ENCODE peak calls at places on chromosome 10, in nine cellular contexts. F, V, J, K, R, B, W, O and P are unnamed samples.
A peak's percentile ranks its signal among the peaks of the same experiment; 100 is the strongest.

GRCh38 chr10:3119796-3120459 is 52.6 kb downstream of the PFKP start:
- DNase-seq in F (no peak), V (no peak), J (no peak), K (peak; percentile 25), R (no peak), B (no peak), W (no peak), O (no peak), P (no peak)

GRCh38 chr10:114174462-114175190 is 623 bp upstream of the CCDC186 start:
- DNase-seq in F (peak; percentile 37), V (peak; percentile 78), J (no peak), K (peak; percentile 39), R (peak; percentile 82), B (peak; percentile 25), W (peak; percentile 83), O (no peak), P (peak; percentile 78)

GRCh38 chr10:33487014-33487776 is 152.7 kb upstream of the NRP1 start:
- DNase-seq in F (no peak), V (no peak), J (no peak), K (peak; percentile 9), R (no peak), B (no peak), W (no peak), O (no peak), P (no peak)

GRCh38 chr10:91787258-91787657 is 11.0 kb upstream of the TNKS2 start:
- DNase-seq in F (no peak), V (no peak), J (no peak), K (no peak), R (no peak), B (no peak), W (no peak), O (no peak), P (no peak)

GRCh38 chr10:17984056-17984455 is 32.3 kb downstream of the SLC39A12 start:
- DNase-seq in F (no peak), V (no peak), J (no peak), K (peak; percentile 49), R (no peak), B (no peak), W (no peak), O (peak; percentile 46), P (no peak)

GRCh38 chr10:71899665-71900412 is 48.8 kb upstream of the PSAP start:
- DNase-seq in F (no peak), V (no peak), J (no peak), K (no peak), R (peak; percentile 78), B (no peak), W (no peak), O (no peak), P (no peak)

GRCh38 chr10:6347391-6347951 is 144.7 kb downstream of the PFKFB3 start:
- DNase-seq in F (no peak), V (peak; percentile 31), J (peak; percentile 61), K (peak; percentile 7), R (no peak), B (no peak), W (peak; percentile 88), O (no peak), P (no peak)

GRCh38 chr10:119208553-119208940 is 1.2 kb downstream of the GRK5 start:
- DNase-seq in F (no peak), V (no peak), J (no peak), K (no peak), R (no peak), B (no peak), W (no peak), O (no peak), P (peak; percentile 2)

GRCh38 chr10:1019362-1019761 is 6.3 kb downstream of the IDI2 start:
- DNase-seq in F (no peak), V (peak; percentile 18), J (no peak), K (no peak), R (no peak), B (no peak), W (no peak), O (no peak), P (no peak)

GRCh38 chr10:72625276-72625607 is 637 bp downstream of the MICU1 start:
- DNase-seq in F (no peak), V (no peak), J (no peak), K (no peak), R (no peak), B (no peak), W (no peak), O (no peak), P (no peak)

GRCh38 chr10:8910314-8910713 is 855.8 kb downstream of the GATA3 start:
- DNase-seq in F (no peak), V (no peak), J (no peak), K (no peak), R (no peak), B (no peak), W (no peak), O (no peak), P (no peak)

GRCh38 chr10:16155761-16156322 is 281.0 kb upstream of the PTER start:
- DNase-seq in F (no peak), V (no peak), J (no peak), K (no peak), R (no peak), B (no peak), W (no peak), O (no peak), P (no peak)

GRCh38 chr10:16545126-16545736 is 23.6 kb upstream of the C1QL3 start:
- DNase-seq in F (no peak), V (peak; percentile 24), J (no peak), K (peak; percentile 29), R (no peak), B (no peak), W (no peak), O (peak; percentile 6), P (no peak)

DNA sequence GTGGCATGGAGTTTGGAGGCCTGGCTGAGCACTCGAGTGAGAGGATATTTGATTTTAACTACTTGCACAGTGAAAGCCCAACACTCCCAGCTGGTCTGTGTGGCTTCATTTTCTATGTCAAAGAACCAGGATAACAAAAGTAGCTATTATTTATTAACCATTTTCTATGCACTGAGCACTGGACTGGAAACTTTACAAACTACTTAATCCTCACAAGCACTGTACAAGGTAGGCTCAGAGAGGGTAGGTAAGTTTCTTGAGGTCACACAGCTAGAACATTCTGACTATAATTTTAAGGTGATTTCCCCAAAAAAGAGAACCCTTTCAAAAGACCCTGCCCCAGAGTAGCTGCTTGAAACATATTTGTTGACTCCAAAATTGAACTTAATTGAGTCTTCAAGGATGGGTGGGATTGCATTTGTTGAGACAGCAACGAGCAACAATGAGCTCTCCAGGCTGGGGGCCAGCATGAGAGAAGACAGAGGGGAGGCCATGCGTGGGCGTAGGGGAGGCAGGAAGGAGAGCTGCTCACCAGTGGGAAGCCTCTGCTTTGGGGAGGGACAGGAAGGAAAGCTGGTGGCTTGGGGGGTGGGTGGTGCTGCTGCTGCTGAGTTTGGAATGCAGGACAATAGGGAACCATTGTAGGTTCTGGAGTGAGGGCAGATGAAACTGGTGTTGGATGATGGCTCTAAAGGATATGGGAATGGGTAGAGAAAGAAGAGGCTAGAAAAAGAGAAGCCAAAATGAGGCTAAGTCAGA is 31.5 kb downstream of the FAM241B start:
- DNase-seq in F (no peak), V (no peak), J (no peak), K (no peak), R (no peak), B (no peak), W (no peak), O (no peak), P (no peak)
- H3K27me3 ChIP-seq in F (peaks cover 40% of the 10 kb centered on the region), V (no peaks in the 10 kb centered on the region), J (no peaks in the 10 kb centered on the region), K (peaks cover 89% of the 10 kb centered on the region), R (peaks cover 13% of the 10 kb centered on the region), B (peaks cover 7% of the 10 kb centered on the region), W (peaks cover 9% of the 10 kb centered on the region), O (peaks cover 4% of the 10 kb centered on the region), P (peaks cover 17% of the 10 kb centered on the region)

GRCh38 chr10:80465839-80466590 is 11.9 kb downstream of the TSPAN14 start:
- DNase-seq in F (no peak), V (no peak), J (peak; percentile 32), K (no peak), R (no peak), B (no peak), W (peak; percentile 84), O (no peak), P (no peak)

GRCh38 chr10:80463868-80464267 is 9.8 kb downstream of the TSPAN14 start:
- DNase-seq in F (no peak), V (no peak), J (no peak), K (no peak), R (no peak), B (no peak), W (no peak), O (no peak), P (peak; percentile 62)

GRCh38 chr10:80466724-80467326 is 12.7 kb downstream of the TSPAN14 start:
- DNase-seq in F (no peak), V (no peak), J (no peak), K (no peak), R (no peak), B (no peak), W (no peak), O (no peak), P (no peak)

GRCh38 chr10:80462986-80463741 is 9.1 kb downstream of the TSPAN14 start:
- DNase-seq in F (no peak), V (no peak), J (no peak), K (peak; percentile 81), R (no peak), B (no peak), W (no peak), O (no peak), P (peak; percentile 59)

GRCh38 chr10:80464557-80465466 is 10.7 kb downstream of the TSPAN14 start:
- DNase-seq in F (no peak), V (no peak), J (no peak), K (peak; percentile 45), R (no peak), B (peak; percentile 59), W (no peak), O (no peak), P (no peak)
- H3K4me1 ChIP-seq in F (peaks cover 100% of the 10 kb centered on the region), V (peaks cover 38% of the 10 kb centered on the region), J (peaks cover 100% of the 10 kb centered on the region), K (peaks cover 41% of the 10 kb centered on the region), R (peaks cover 100% of the 10 kb centered on the region), B (peaks cover 81% of the 10 kb centered on the region), W (peaks cover 100% of the 10 kb centered on the region), O (peaks cover 71% of the 10 kb centered on the region), P (peaks cover 93% of the 10 kb centered on the region)

GRCh38 chr10:101136708-101137121 is 5.6 kb downstream of the TLX1 start:
- DNase-seq in F (no peak), V (no peak), J (no peak), K (no peak), R (no peak), B (no peak), W (no peak), O (no peak), P (no peak)
- H3K27me3 ChIP-seq in F (peaks cover 100% of the 10 kb centered on the region), V (peaks cover 95% of the 10 kb centered on the region), J (peaks cover 74% of the 10 kb centered on the region), K (peaks cover 100% of the 10 kb centered on the region), R (peaks cover 100% of the 10 kb centered on the region), B (peaks cover 98% of the 10 kb centered on the region), W (peaks cover 66% of the 10 kb centered on the region), O (no peaks in the 10 kb centered on the region), P (peaks cover 100% of the 10 kb centered on the region)

DNA sequence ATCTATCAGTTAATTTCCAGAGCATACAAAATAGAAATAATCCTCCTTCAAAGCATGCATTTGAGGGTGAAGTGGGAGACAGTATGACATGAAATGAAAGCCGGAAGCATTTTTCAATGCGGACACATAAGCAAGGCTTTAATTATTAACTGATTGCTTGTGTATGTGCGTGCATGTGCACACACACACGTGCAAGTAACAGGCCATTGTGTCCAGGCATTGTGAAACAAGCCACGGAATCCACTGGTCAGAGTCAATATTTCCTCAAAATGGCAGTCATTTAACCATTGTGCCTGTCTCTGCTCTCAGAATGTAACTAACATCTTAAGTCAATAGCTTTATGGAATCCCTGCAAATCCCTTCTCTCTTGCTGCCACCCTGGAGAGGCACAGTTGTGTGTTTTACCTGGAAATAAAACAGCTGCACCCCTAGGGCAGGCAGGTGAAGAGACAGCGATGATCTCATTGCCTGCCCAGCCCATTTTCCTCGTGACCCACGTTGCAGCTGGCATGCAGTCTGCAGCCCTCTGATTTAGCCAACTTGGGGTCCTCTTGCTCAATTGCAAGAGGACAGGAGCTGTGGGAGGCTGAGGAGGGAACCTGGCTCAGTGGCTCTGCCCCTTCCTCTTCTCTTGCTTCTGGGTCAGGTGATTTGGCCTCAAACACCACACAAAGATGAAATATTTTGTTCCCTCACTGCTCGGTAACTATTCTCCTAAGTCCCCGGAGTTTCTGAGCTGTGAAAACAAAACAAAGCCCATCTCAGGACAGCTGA is 500.9 kb upstream of the ZMIZ1 start:
- DNase-seq in F (no peak), V (no peak), J (no peak), K (no peak), R (peak; percentile 49), B (no peak), W (no peak), O (no peak), P (peak; percentile 34)
- H3K4me1 ChIP-seq in F (peaks cover 20% of the 10 kb centered on the region), V (no peaks in the 10 kb centered on the region), J (no peaks in the 10 kb centered on the region), K (no peaks in the 10 kb centered on the region), R (no peaks in the 10 kb centered on the region), B (no peaks in the 10 kb centered on the region), W (no peaks in the 10 kb centered on the region), O (no peaks in the 10 kb centered on the region), P (peaks cover 33% of the 10 kb centered on the region)